ENCODE peak calls at places on chromosomes 6 and 20, in four cellular contexts. One of them, this sample, is unnamed.

GRCh38 chr6:169795196-169795595 is 43.8 kb downstream of the ERMARD start:
- DNase-seq in K562: no peak
- DNase-seq in GM12878: no peak
- DNase-seq in HepG2: no peak
- DNase-seq in this sample: no peak

GRCh38 chr20:62590301-62591121 is 51.8 kb upstream of the SLCO4A1 start:
- DNase-seq in K562: no peak
- DNase-seq in GM12878: no peak
- DNase-seq in HepG2: no peak
- DNase-seq in this sample: peak; percentile 47

GRCh38 chr6:39543117-39543516 is 182.1 kb downstream of the KIF6 start:
- DNase-seq in K562: no peak
- DNase-seq in GM12878: no peak
- DNase-seq in HepG2: no peak
- DNase-seq in this sample: no peak

GRCh38 chr6:27871919-27872633 is 40.1 kb downstream of the OR2B2 start:
- DNase-seq in K562: no peak
- DNase-seq in GM12878: peak; percentile 99
- DNase-seq in HepG2: no peak
- DNase-seq in this sample: peak; percentile 59

GRCh38 chr6:6405031-6405430 is 84.6 kb upstream of the F13A1 start:
- DNase-seq in K562: no peak
- DNase-seq in GM12878: no peak
- DNase-seq in HepG2: peak; percentile 18
- DNase-seq in this sample: no peak

GRCh38 chr6:94362061-94362864 is 942.9 kb upstream of the EPHA7 start:
- DNase-seq in K562: no peak
- DNase-seq in GM12878: no peak
- DNase-seq in HepG2: no peak
- DNase-seq in this sample: no peak

GRCh38 chr6:7312616-7313504 is at the start of gene SSR1:
- DNase-seq in K562: peak; percentile 99
- DNase-seq in GM12878: peak; percentile 85
- DNase-seq in HepG2: peak; percentile 95
- DNase-seq in this sample: peak; percentile 93

GRCh38 chr6:155524249-155524651 is 68.6 kb upstream of the NOX3 start:
- DNase-seq in K562: no peak
- DNase-seq in GM12878: no peak
- DNase-seq in HepG2: no peak
- DNase-seq in this sample: no peak

GRCh38 chr6:28816909-28817807 is 106.6 kb downstream of the TRIM27 start:
- DNase-seq in K562: peak; percentile 85
- DNase-seq in GM12878: no peak
- DNase-seq in HepG2: peak; percentile 67
- DNase-seq in this sample: no peak

GRCh38 chr6:10406556-10406955 is 8.3 kb downstream of the TFAP2A start:
- DNase-seq in K562: no peak
- DNase-seq in GM12878: no peak
- DNase-seq in HepG2: no peak
- DNase-seq in this sample: no peak

GRCh38 chr6:104705095-104705707 is 154.5 kb downstream of the HACE1 start:
- DNase-seq in K562: peak; percentile 50
- DNase-seq in GM12878: no peak
- DNase-seq in HepG2: no peak
- DNase-seq in this sample: no peak

GRCh38 chr6:2575191-2575590 is 175.5 kb downstream of the MYLK4 start:
- DNase-seq in K562: no peak
- DNase-seq in GM12878: no peak
- DNase-seq in HepG2: no peak
- DNase-seq in this sample: no peak

GRCh38 chr6:41917528-41917927 is 3.4 kb downstream of the MED20 start:
- DNase-seq in K562: no peak
- DNase-seq in GM12878: no peak
- DNase-seq in HepG2: no peak
- DNase-seq in this sample: peak; percentile 72

GRCh38 chr20:62211769-62212288 is 8.2 kb downstream of the HRH3 start:
- DNase-seq in K562: no peak
- DNase-seq in GM12878: no peak
- DNase-seq in HepG2: no peak
- DNase-seq in this sample: no peak

GRCh38 chr6:74638467-74638866 is 567.4 kb downstream of the COL12A1 start:
- DNase-seq in K562: no peak
- DNase-seq in GM12878: no peak
- DNase-seq in HepG2: no peak
- DNase-seq in this sample: no peak

GRCh38 chr20:37383229-37383989 is 37.5 kb downstream of the SRC start:
- DNase-seq in K562: no peak
- DNase-seq in GM12878: no peak
- DNase-seq in HepG2: no peak
- DNase-seq in this sample: peak; percentile 69

GRCh38 chr20:38730989-38731737 is 6.9 kb downstream of the SLC32A1 start:
- DNase-seq in K562: peak; percentile 88
- DNase-seq in GM12878: no peak
- DNase-seq in HepG2: peak; percentile 62
- DNase-seq in this sample: peak; percentile 79

GRCh38 chr6:99822741-99823512 is 171.1 kb downstream of the MCHR2 start:
- DNase-seq in K562: peak; percentile 46
- DNase-seq in GM12878: no peak
- DNase-seq in HepG2: peak; percentile 64
- DNase-seq in this sample: peak; percentile 22

GRCh38 chr20:53738039-53738944 is 144.7 kb upstream of the ZNF217 start:
- DNase-seq in K562: peak; percentile 66
- DNase-seq in GM12878: no peak
- DNase-seq in HepG2: peak; percentile 88
- DNase-seq in this sample: peak; percentile 67

GRCh38 chr6:16667509-16667908 is 93.8 kb downstream of the ATXN1 start:
- DNase-seq in K562: no peak
- DNase-seq in GM12878: no peak
- DNase-seq in HepG2: no peak
- DNase-seq in this sample: no peak

DNA sequence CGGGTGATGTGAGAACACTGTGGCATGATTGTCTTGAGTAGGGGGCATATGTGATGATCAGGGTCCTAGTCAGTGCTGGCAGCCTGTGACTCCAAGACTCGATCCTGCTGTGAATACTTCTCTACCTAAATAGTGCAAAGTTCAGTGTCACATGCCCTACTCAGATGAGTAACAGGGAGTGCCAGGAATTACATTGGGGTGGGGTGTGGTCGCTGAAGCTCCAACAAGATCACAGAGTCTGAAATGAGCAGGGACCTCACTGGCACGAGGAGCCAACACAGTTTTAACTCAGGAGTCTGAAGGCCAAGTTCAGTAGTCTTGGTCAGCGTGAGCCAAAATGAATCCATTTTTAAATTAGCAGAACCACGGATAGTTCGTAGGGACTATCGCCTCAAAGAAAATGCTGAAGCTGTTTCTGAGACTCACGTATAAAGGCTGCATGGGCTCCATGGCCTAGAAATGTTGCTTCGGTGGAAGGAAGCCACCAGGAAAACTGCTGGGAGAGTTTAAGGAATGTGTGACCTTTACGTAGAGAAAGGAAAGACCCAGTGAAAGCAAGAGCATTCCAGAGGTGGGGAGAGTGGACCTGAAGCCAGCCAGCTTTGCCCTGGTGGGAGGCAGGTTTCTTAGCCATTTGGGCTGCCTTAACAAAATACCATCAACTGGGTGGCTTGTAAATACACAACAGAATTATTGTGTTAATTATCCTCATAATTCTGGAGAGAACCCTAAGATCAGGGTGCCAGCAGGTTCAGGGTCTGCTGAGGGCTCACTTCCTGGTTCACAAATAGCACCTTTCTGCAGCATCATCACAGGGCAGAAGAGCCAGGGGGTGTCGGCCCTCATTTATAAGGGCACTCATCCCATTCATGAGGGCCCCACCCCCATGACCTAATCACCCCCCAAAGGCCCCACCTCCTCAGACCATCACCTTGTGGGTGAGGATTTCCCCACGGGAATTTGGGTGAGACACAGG is 72.0 kb downstream of the RPP40 start:
- DNase-seq in K562: no peak
- DNase-seq in GM12878: no peak
- DNase-seq in HepG2: peak; percentile 74
- DNase-seq in this sample: peak; percentile 10
- TF ChIP-seq USF2 in K562: no peak
- TF ChIP-seq USF2 in GM12878: no peak
- TF ChIP-seq USF2 in HepG2: no peak
- TF ChIP-seq USF2 in this sample: peak; percentile 39

GRCh38 chr6:83758533-83758932 is 49.6 kb upstream of the SNAP91 start:
- DNase-seq in K562: no peak
- DNase-seq in GM12878: no peak
- DNase-seq in HepG2: no peak
- DNase-seq in this sample: no peak
- TF ChIP-seq MYC in K562: no peak
- TF ChIP-seq MYC in GM12878: no peak
- TF ChIP-seq MYC in HepG2: no peak
- TF ChIP-seq MYC in this sample: no peak

GRCh38 chr20:49030954-49031619 is 15.0 kb upstream of the CSE1L start:
- DNase-seq in K562: no peak
- DNase-seq in GM12878: no peak
- DNase-seq in HepG2: no peak
- DNase-seq in this sample: no peak
- TF ChIP-seq ESRRA in K562: no peak
- TF ChIP-seq ESRRA in GM12878: no peak
- TF ChIP-seq ESRRA in HepG2: no peak
- TF ChIP-seq ESRRA in this sample: no peak

DNA sequence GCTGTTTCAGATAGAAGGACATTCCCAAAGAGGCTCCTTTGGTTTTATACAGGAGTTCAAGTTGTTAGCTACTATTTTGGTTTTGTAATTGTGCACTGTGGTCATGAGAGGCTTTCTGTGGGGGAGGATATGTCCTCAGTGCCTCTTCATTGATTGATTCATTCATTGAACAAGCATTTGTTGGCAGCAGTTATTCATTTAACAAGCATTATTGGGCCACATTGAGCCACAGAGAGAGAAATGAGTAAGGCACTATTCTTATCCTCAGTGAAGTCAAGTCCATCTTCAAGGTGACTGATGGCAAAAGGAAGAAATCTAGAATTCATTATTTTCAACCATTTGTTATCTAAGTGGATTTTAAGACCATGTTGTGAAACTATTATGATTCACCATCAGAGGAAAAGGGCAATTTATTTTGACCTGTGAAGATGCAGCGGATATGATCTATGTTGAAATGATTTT is 697.2 kb upstream of the CITED2 start:
- DNase-seq in K562: no peak
- DNase-seq in GM12878: peak; percentile 3
- DNase-seq in HepG2: no peak
- DNase-seq in this sample: no peak
- TF ChIP-seq USF2 in K562: no peak
- TF ChIP-seq USF2 in GM12878: no peak
- TF ChIP-seq USF2 in HepG2: no peak
- TF ChIP-seq USF2 in this sample: no peak

DNA sequence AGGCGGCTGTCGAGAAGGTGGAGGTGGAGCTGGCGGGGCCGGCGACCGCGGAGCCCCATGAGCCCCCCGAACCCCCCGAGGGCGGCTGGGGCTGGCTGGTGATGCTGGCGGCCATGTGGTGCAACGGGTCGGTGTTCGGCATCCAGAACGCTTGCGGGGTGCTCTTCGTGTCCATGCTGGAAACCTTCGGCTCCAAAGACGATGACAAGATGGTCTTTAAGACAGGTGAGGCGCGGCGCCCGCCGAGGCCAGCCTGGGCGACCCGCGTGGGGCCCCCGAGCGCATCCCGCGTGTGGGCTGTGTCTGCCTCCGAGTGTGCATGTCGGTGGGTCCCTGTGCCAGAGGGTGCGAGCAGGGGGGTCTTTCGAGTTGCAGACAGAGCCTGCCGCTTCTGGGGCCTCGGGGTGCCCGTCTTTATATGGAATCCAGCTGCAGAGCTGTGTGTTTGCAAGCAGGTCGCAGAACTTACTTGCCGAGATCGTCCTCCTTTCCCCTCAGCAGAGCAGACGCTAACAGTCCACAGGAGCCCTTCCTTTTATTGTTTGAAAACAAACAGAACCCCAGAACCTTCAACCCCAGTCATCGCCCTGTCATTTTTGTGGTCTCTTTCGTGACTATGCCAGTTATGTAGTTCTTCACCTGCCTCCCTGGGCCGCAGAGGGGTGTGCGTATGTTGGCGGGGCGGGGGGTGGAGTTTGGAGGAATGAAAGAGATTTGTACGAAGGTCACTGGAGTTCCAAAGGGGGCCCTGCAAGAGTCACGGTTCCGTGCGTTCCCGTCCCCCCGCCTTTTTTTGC is 766 bp downstream of the SLC16A10 start:
- DNase-seq in K562: no peak
- DNase-seq in GM12878: no peak
- DNase-seq in HepG2: peak; percentile 63
- DNase-seq in this sample: no peak
- TF ChIP-seq MYC in K562: no peak
- TF ChIP-seq MYC in GM12878: no peak
- TF ChIP-seq MYC in HepG2: peak; percentile 12
- TF ChIP-seq MYC in this sample: no peak

GRCh38 chr20:7654231-7654630 is 286.0 kb downstream of the HAO1 start:
- DNase-seq in K562: no peak
- DNase-seq in GM12878: no peak
- DNase-seq in HepG2: no peak
- DNase-seq in this sample: no peak

GRCh38 chr20:7650081-7650480 is 290.2 kb downstream of the HAO1 start:
- DNase-seq in K562: no peak
- DNase-seq in GM12878: no peak
- DNase-seq in HepG2: no peak
- DNase-seq in this sample: no peak

GRCh38 chr20:7650481-7650880 is 289.8 kb downstream of the HAO1 start:
- DNase-seq in K562: no peak
- DNase-seq in GM12878: no peak
- DNase-seq in HepG2: no peak
- DNase-seq in this sample: no peak
- TF ChIP-seq ESRRA in K562: no peak
- TF ChIP-seq ESRRA in GM12878: no peak
- TF ChIP-seq ESRRA in HepG2: no peak
- TF ChIP-seq ESRRA in this sample: no peak

DNA sequence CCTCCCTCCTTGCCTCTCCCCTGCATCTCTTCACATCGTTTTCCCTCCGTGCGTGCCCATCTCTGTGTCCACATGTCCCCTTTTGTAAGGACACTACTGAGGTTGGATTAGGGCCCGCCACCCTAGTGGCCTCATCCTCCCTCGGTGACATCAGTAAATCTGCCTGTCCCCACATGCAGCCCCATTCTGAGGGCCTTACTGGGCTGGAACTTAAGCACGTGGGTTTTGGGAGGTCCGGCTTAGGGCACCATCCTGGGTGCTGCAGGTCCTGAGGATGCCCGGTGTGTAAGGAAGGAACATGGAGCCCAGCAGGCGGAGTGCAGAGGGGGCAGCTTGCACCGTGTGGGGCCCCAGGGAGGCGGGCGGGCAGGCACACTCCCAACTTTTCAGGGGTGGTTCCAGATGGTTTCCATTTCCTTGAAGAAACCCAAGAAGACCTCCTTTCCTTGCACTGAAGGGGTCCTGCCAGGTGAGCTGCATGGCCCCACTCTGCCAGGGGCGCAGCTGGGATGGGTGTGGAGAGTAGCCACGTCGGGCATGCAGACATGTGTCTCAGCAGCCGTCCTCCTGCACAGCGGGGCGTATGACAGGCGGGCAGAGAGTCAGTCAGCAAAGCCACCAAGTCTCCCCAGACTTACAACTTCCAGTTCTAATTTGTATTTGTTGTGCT is 329.9 kb downstream of the QKI start:
- DNase-seq in K562: no peak
- DNase-seq in GM12878: no peak
- DNase-seq in HepG2: no peak
- DNase-seq in this sample: no peak
- TF ChIP-seq USF2 in K562: no peak
- TF ChIP-seq USF2 in GM12878: no peak
- TF ChIP-seq USF2 in HepG2: no peak
- TF ChIP-seq USF2 in this sample: no peak